ENCODE peak calls at places on chromosomes 16 and 17, in six cellular contexts. V, U, X, E, P and H are unnamed samples.

GRCh38 chr17:48441231-48441711 is 11.3 kb upstream of the SKAP1 start:
- DNase-seq in P (no peak), X (no peak), U (no peak), V (no peak), E (peak; percentile 44), H (no peak)

GRCh38 chr17:61833536-61834203 is 29.7 kb downstream of the BRIP1 start:
- DNase-seq in X (no peak), U (peak; percentile 79), P (no peak), V (peak; percentile 96), E (no peak), H (no peak)

GRCh38 chr17:12229315-12229714 is 208.6 kb downstream of the MAP2K4 start:
- DNase-seq in V (no peak), P (no peak), U (no peak), X (no peak), E (no peak), H (no peak)

GRCh38 chr17:12545877-12546513 is 119.7 kb upstream of the MYOCD start:
- DNase-seq in P (no peak), V (peak; percentile 67), E (no peak), X (peak; percentile 56), U (peak; percentile 63), H (peak; percentile 54)

GRCh38 chr16:74455213-74455612 is 33.9 kb upstream of the CLEC18B start:
- DNase-seq in X (no peak), U (no peak), E (no peak), V (no peak), P (no peak), H (no peak)

GRCh38 chr16:85867189-85867588 is 31.8 kb upstream of the IRF8 start:
- DNase-seq in P (no peak), E (no peak), U (no peak), X (no peak), V (no peak), H (no peak)

GRCh38 chr16:87457724-87458423 is 35.0 kb downstream of the ZCCHC14 start:
- DNase-seq in V (peak; percentile 94), U (peak; percentile 99), E (no peak), P (no peak), X (no peak), H (no peak)

GRCh38 chr17:59254742-59255141 is 34.4 kb downstream of the GDPD1 start:
- DNase-seq in U (no peak), X (no peak), E (no peak), P (no peak), V (peak; percentile 49), H (no peak)

GRCh38 chr17:491086-492014 is 138.7 kb upstream of the RPH3AL start:
- DNase-seq in E (no peak), V (no peak), U (no peak), P (no peak), X (peak; percentile 40), H (no peak)

GRCh38 chr16:64136314-64136713 is 985.5 kb downstream of the CDH11 start:
- DNase-seq in E (no peak), X (no peak), P (no peak), V (no peak), U (no peak), H (no peak)

GRCh38 chr16:3530371-3530914 is 29.6 kb downstream of the CLUAP1 start:
- DNase-seq in E (no peak), X (no peak), U (no peak), P (no peak), V (peak; percentile 59), H (no peak)

GRCh38 chr16:72829846-72830620 is 217.9 kb downstream of the ZFHX3 start:
- DNase-seq in E (no peak), X (no peak), U (peak; percentile 54), V (no peak), P (no peak), H (no peak)

GRCh38 chr17:19533718-19534561 is at the start of gene SLC47A1:
- DNase-seq in X (no peak), P (no peak), E (no peak), V (no peak), U (peak; percentile 23), H (peak; percentile 16)

GRCh38 chr17:40325156-40326013 is 16.4 kb downstream of the RARA start:
- DNase-seq in U (no peak), X (no peak), V (no peak), E (no peak), P (no peak), H (no peak)

GRCh38 chr17:81519284-81520020 is 6.9 kb upstream of the ACTG1 start:
- DNase-seq in E (peak; percentile 48), X (no peak), V (peak; percentile 90), U (peak; percentile 46), P (peak; percentile 78), H (no peak)

GRCh38 chr16:69311533-69312388 is 611 bp downstream of the VPS4A start:
- DNase-seq in P (no peak), V (peak; percentile 26), X (no peak), E (peak; percentile 23), U (peak; percentile 55), H (no peak)

GRCh38 chr17:79621151-79621940 is 10.5 kb upstream of the RBFOX3 start:
- DNase-seq in E (no peak), V (no peak), X (no peak), U (no peak), P (no peak), H (no peak)

GRCh38 chr17:46063239-46063638 is 64.2 kb downstream of the STH start:
- DNase-seq in E (no peak), V (peak; percentile 86), X (no peak), P (no peak), U (peak; percentile 81), H (no peak)

GRCh38 chr17:62014526-62014925 is 50.6 kb downstream of the MED13 start:
- DNase-seq in U (no peak), E (no peak), X (no peak), P (no peak), V (no peak), H (no peak)

GRCh38 chr17:81917565-81918332 is at the start of gene SIRT7:
- DNase-seq in X (peak; percentile 78), U (peak; percentile 80), P (no peak), E (peak; percentile 69), V (peak; percentile 89), H (peak; percentile 83)

GRCh38 chr17:36942031-36942599 is 4.8 kb downstream of the LHX1 start:
- DNase-seq in E (no peak), V (no peak), X (peak; percentile 35), P (no peak), U (no peak), H (no peak)